ENCODE peak calls at places on chromosome 15, in seven cellular contexts. N, W, X, P, M, B and H are unnamed samples.

GRCh38 chr15:20645956-20646355 is 104.4 kb upstream of the GOLGA6L6 start:
- DNase-seq in N (no peak), W (no peak), X (no peak), P (no peak), M (no peak), B (no peak), H (peak)

GRCh38 chr15:41263891-41264351 is 32.9 kb downstream of the CHP1 start:
- DNase-seq in N (no peak), W (no peak), X (no peak), P (no peak), M (no peak), B (no peak), H (no peak)

GRCh38 chr15:36877294-36877693 is 223.1 kb downstream of the MEIS2 start:
- DNase-seq in N (no peak), W (no peak), X (no peak), P (no peak), M (no peak), B (no peak), H (no peak)

GRCh38 chr15:67110400-67110799 is 45.0 kb downstream of the SMAD3 start:
- DNase-seq in N (no peak), W (no peak), X (no peak), P (no peak), M (no peak), B (no peak), H (no peak)

GRCh38 chr15:22979069-22979698 is 984 bp downstream of the CYFIP1 start:
- DNase-seq in N (peak), W (peak), X (no peak), P (no peak), M (no peak), B (peak), H (peak)

GRCh38 chr15:90557651-90558084 is 27.9 kb downstream of the CRTC3 start:
- DNase-seq in N (no peak), W (no peak), X (no peak), P (no peak), M (no peak), B (no peak), H (no peak)

GRCh38 chr15:85865070-85865684 is 70.5 kb upstream of the KLHL25 start:
- DNase-seq in N (peak), W (peak), X (no peak), P (peak), M (no peak), B (peak), H (no peak)

GRCh38 chr15:31975446-31976229 is 54.7 kb upstream of the CHRNA7 start:
- DNase-seq in N (peak), W (no peak), X (no peak), P (no peak), M (peak), B (peak), H (no peak)

GRCh38 chr15:34754171-34754580 is 622 bp downstream of the GJD2 start:
- DNase-seq in N (peak), W (no peak), X (no peak), P (no peak), M (no peak), B (no peak), H (no peak)

GRCh38 chr15:66752078-66752477 is 50.0 kb downstream of the SMAD6 start:
- DNase-seq in N (no peak), W (no peak), X (no peak), P (no peak), M (no peak), B (no peak), H (no peak)

GRCh38 chr15:33201376-33202189 is 7.1 kb upstream of the FMN1 start:
- DNase-seq in N (peak), W (no peak), X (peak), P (peak), M (peak), B (peak), H (peak)

GRCh38 chr15:26007151-26007550 is 144.0 kb upstream of the ATP10A start:
- DNase-seq in N (no peak), W (no peak), X (no peak), P (no peak), M (no peak), B (no peak), H (no peak)

GRCh38 chr15:70437882-70438331 is 325.5 kb downstream of the UACA start:
- DNase-seq in N (no peak), W (peak), X (peak), P (no peak), M (no peak), B (peak), H (no peak)

GRCh38 chr15:100958326-100959065 is 39.3 kb downstream of the LRRK1 start:
- DNase-seq in N (no peak), W (no peak), X (peak), P (no peak), M (no peak), B (peak), H (no peak)

GRCh38 chr15:29774900-29775299 is 47.4 kb downstream of the TJP1 start:
- DNase-seq in N (no peak), W (no peak), X (no peak), P (peak), M (no peak), B (peak), H (no peak)

GRCh38 chr15:74958320-74958907 is 1.8 kb upstream of the RPP25 start:
- DNase-seq in N (peak), W (no peak), X (no peak), P (no peak), M (no peak), B (peak), H (peak)

GRCh38 chr15:41814534-41814933 is 13.4 kb upstream of the JMJD7 start:
- DNase-seq in N (no peak), W (no peak), X (no peak), P (no peak), M (no peak), B (no peak), H (no peak)

GRCh38 chr15:65827065-65827464 is 35.0 kb upstream of the DENND4A start:
- DNase-seq in N (no peak), W (no peak), X (peak), P (no peak), M (no peak), B (no peak), H (no peak)

DNA sequence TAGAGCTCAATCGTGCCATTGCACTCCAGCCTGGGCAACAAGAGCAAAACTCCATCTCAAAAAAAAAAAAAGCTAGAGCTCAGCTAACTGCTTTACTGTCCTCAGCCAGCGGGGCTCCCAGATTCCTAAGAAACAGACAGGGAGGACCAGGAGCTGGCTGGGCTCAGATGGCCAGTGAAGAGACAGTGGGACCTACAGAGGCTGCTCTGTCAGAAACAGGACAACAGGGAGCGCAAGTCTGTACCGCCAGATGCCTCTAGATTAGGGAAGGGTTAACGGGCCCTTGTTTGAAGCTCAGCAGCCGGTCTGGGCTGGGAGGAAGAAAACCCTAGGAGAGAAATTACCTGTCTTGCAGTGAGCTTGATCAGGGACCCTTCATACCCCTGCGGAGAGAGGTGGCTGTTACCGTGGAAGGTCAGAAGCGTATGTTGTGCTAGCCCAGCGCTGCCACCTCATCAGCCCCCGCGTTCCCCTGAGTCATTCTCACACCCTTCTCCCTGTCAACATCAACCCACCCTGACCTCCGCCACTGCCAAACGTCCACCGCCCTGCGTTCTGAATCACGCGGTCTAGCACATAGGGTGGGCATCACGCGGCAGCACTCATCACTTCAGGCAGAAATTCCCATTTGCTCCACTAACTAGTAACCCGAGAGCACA is 25.3 kb downstream of the RBPMS2 start:
- DNase-seq in N (peak), W (no peak), X (no peak), P (no peak), M (no peak), B (no peak), H (no peak)
- TF ChIP-seq CTCF in N (no peak), W (no peak), X (no peak), P (no peak), M (peak), B (no peak), H (no peak)

GRCh38 chr15:68315495-68316007 is 38.0 kb downstream of the FEM1B start:
- DNase-seq in N (no peak), W (no peak), X (no peak), P (no peak), M (no peak), B (no peak), H (peak)
- TF ChIP-seq CTCF in N (no peak), W (no peak), X (no peak), P (no peak), M (no peak), B (no peak), H (no peak)

GRCh38 chr15:52414936-52415335 is 113.7 kb downstream of the MYO5A start:
- DNase-seq in N (no peak), W (no peak), X (no peak), P (no peak), M (no peak), B (no peak), H (no peak)

GRCh38 chr15:52415628-52416027 is 113.1 kb downstream of the MYO5A start:
- DNase-seq in N (no peak), W (no peak), X (no peak), P (no peak), M (no peak), B (no peak), H (no peak)

GRCh38 chr15:52417957-52418356 is 110.7 kb downstream of the MYO5A start:
- DNase-seq in N (no peak), W (no peak), X (no peak), P (no peak), M (no peak), B (no peak), H (no peak)

GRCh38 chr15:52419494-52419893 is 109.2 kb downstream of the MYO5A start:
- DNase-seq in N (no peak), W (no peak), X (no peak), P (no peak), M (no peak), B (no peak), H (no peak)

DNA sequence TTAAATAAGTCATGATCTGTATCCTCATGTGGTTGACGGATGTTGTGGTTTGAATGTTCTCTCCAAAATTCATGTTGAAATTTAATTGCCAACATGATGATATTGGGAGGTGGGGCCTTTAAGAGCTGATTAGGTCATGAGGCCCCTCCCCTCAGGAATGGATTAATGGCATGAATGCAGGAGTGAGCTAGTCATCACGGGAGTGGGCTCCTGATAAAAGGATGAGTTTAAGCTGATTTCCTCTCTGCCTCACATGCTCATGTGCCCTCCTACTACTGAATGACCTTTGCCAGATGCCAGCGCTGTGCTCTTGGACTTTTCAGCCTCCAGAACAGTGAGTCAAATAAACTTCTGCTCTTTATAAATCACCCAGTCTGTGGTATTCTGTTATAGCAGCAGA is 111.2 kb downstream of the MYO5A start:
- DNase-seq in N (no peak), W (no peak), X (no peak), P (no peak), M (no peak), B (no peak), H (no peak)
- TF ChIP-seq CTCF in N (no peak), W (no peak), X (no peak), P (no peak), M (no peak), B (no peak), H (no peak)

GRCh38 chr15:63121382-63122001 is at the start of gene LACTB:
- DNase-seq in N (peak), W (peak), X (peak), P (peak), M (peak), B (peak), H (peak)

GRCh38 chr15:63124506-63124905 is 2.8 kb downstream of the LACTB start:
- DNase-seq in N (no peak), W (no peak), X (no peak), P (no peak), M (no peak), B (no peak), H (no peak)

GRCh38 chr15:63118854-63119253 is 2.8 kb upstream of the LACTB start:
- DNase-seq in N (no peak), W (no peak), X (no peak), P (no peak), M (no peak), B (no peak), H (no peak)

GRCh38 chr15:63126726-63127125 is 5.1 kb downstream of the LACTB start:
- DNase-seq in N (no peak), W (no peak), X (no peak), P (no peak), M (no peak), B (no peak), H (no peak)

GRCh38 chr15:63122002-63122893 is 587 bp downstream of the LACTB start:
- DNase-seq in N (peak), W (peak), X (peak), P (peak), M (peak), B (peak), H (peak)
- TF ChIP-seq CTCF in N (peak), W (no peak), X (peak), P (no peak), M (peak), B (peak), H (peak)

DNA sequence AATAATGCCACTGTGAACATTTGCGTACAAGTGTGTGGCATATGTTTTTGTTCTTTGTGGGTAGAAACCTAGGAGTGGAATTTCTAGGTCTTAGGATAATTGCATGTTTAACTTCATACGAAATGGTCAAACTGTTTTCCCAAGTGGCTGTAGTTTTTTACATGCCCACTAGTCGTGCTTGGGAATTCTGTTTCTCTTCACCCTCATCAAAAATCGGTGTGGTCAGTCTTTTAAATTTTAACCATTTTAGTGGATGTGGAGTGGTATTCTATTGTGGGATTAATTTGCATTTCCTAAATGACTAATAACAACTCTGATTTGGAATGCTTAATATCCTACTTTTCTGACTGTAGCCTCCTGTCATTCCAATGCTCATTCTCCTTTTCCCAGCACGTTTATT is 27.6 kb downstream of the ZFAND6 start:
- DNase-seq in N (no peak), W (no peak), X (no peak), P (no peak), M (no peak), B (no peak), H (no peak)
- TF ChIP-seq CTCF in N (peak), W (peak), X (no peak), P (no peak), M (peak), B (no peak), H (no peak)

DNA sequence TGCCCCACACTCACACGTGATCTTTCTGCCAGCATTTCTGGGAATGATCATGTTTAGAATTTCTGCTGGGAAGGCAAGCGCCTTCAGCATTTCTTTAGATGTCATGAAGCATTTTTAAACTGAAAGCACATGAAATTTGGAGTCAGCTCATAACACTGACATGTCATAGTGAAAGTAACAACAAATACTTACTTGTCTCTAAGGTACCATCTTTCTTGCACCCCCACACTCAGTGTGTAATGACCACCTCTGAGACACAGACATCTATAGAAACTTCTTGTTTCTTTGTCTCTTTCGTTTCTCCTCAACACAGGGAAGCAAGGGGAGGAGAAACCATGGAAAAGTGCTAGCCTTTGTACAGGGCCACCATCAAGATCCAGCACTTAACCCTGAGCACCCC is 171.7 kb downstream of the RORA start:
- DNase-seq in N (no peak), W (no peak), X (no peak), P (no peak), M (peak), B (no peak), H (no peak)
- TF ChIP-seq CTCF in N (no peak), W (no peak), X (no peak), P (no peak), M (no peak), B (no peak), H (no peak)

GRCh38 chr15:61155741-61156700 is 73.1 kb downstream of the RORA start:
- DNase-seq in N (no peak), W (no peak), X (no peak), P (no peak), M (peak), B (peak), H (no peak)
- TF ChIP-seq CTCF in N (no peak), W (no peak), X (no peak), P (no peak), M (no peak), B (no peak), H (no peak)

GRCh38 chr15:73287019-73287418 is 81.7 kb downstream of the HCN4 start:
- DNase-seq in N (no peak), W (no peak), X (no peak), P (no peak), M (no peak), B (no peak), H (no peak)

GRCh38 chr15:73286356-73286755 is 82.4 kb downstream of the HCN4 start:
- DNase-seq in N (no peak), W (no peak), X (no peak), P (no peak), M (no peak), B (no peak), H (no peak)

GRCh38 chr15:73283341-73283962 is 85.3 kb downstream of the HCN4 start:
- DNase-seq in N (no peak), W (no peak), X (no peak), P (no peak), M (peak), B (no peak), H (no peak)

GRCh38 chr15:73282567-73283200 is 86.1 kb downstream of the HCN4 start:
- DNase-seq in N (no peak), W (no peak), X (no peak), P (no peak), M (peak), B (no peak), H (no peak)

DNA sequence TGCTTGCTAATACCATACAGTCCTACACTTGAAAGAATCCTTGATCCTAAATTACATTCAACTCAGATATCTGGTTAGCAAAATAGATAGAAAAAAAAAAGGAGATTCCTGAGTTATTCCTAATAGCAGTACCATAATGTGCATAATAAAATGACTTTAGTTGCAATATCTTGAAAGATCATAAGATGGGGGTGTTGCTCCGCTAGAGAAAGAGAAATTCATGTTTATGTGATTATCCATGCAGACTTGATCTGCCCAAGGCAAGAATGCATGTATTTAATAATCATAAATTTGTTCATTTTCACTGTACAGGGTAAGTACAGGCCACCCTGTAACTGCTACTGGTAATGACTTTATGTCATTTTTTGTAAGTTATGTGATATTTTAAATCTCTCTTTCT is 84.7 kb downstream of the HCN4 start:
- DNase-seq in N (no peak), W (no peak), X (no peak), P (no peak), M (no peak), B (peak), H (no peak)
- TF ChIP-seq CTCF in N (no peak), W (peak), X (peak), P (peak), M (peak), B (peak), H (no peak)

GRCh38 chr15:48992096-48992495 is 28.4 kb upstream of the SHC4 start:
- DNase-seq in N (no peak), W (no peak), X (no peak), P (no peak), M (no peak), B (no peak), H (no peak)

GRCh38 chr15:48996276-48996675 is 32.6 kb upstream of the SHC4 start:
- DNase-seq in N (no peak), W (no peak), X (no peak), P (no peak), M (no peak), B (no peak), H (no peak)

GRCh38 chr15:48993411-48993810 is 29.7 kb upstream of the SHC4 start:
- DNase-seq in N (no peak), W (no peak), X (no peak), P (no peak), M (no peak), B (no peak), H (no peak)

GRCh38 chr15:48989175-48989574 is 25.5 kb upstream of the SHC4 start:
- DNase-seq in N (no peak), W (no peak), X (no peak), P (no peak), M (no peak), B (no peak), H (no peak)

GRCh38 chr15:48992545-48992944 is 28.8 kb upstream of the SHC4 start:
- DNase-seq in N (no peak), W (no peak), X (no peak), P (no peak), M (no peak), B (no peak), H (no peak)
- TF ChIP-seq CTCF in N (no peak), W (no peak), X (no peak), P (no peak), M (no peak), B (no peak), H (no peak)